ENCODE peak calls at places on chromosomes 7 and 10, in five cellular contexts. T is thoracic aorta, U is astrocyte of the spinal cord, N is AG09309, A is spleen. J is an unnamed sample.

GRCh38 chr7:132485600-132486594 is 90.4 kb downstream of the PLXNA4 start:
- DNase-seq in N (no peak), T (peak; percentile 33), A (no peak), U (no peak), J (no peak)

GRCh38 chr7:148588891-148589215 is 1.7 kb upstream of the C7orf33 start:
- DNase-seq in N (no peak), T (no peak), A (no peak), U (no peak), J (no peak)

GRCh38 chr7:21828846-21829245 is 116.9 kb downstream of the CDCA7L start:
- DNase-seq in T (no peak), A (no peak), U (no peak), N (no peak), J (no peak)

GRCh38 chr7:106829496-106829895 is 35.6 kb upstream of the PIK3CG start:
- DNase-seq in N (no peak), U (no peak), A (no peak), T (no peak), J (no peak)

GRCh38 chr10:71795248-71795647 is 21.9 kb upstream of the VSIR start:
- DNase-seq in U (peak; percentile 19), A (no peak), T (no peak), N (no peak), J (no peak)

GRCh38 chr7:34838329-34838728 is 180.3 kb downstream of the NPSR1 start:
- DNase-seq in A (no peak), N (no peak), U (peak; percentile 55), T (no peak), J (no peak)

GRCh38 chr7:70091362-70091761 is 493.1 kb downstream of the AUTS2 start:
- DNase-seq in U (no peak), A (no peak), T (no peak), N (no peak), J (no peak)

GRCh38 chr7:132655071-132655761 is 78.9 kb upstream of the PLXNA4 start:
- DNase-seq in T (no peak), N (no peak), U (peak; percentile 58), A (peak; percentile 80), J (peak; percentile 46)

GRCh38 chr10:83678850-83679249 is 460.5 kb upstream of the GHITM start:
- DNase-seq in T (no peak), A (no peak), N (no peak), U (no peak), J (no peak)

GRCh38 chr7:27520828-27521790 is 141.6 kb downstream of the HIBADH start:
- DNase-seq in A (no peak), T (no peak), U (peak; percentile 31), N (peak; percentile 56), J (peak; percentile 82)

GRCh38 chr7:33874943-33875342 is 30.4 kb upstream of the BMPER start:
- DNase-seq in N (peak; percentile 95), T (no peak), U (peak; percentile 71), A (no peak), J (peak; percentile 98)

GRCh38 chr10:119651514-119652327 is 541 bp downstream of the BAG3 start:
- DNase-seq in T (no peak), A (peak; percentile 91), N (no peak), U (no peak), J (no peak)

GRCh38 chr7:1310936-1311335 is 78.3 kb downstream of the UNCX start:
- DNase-seq in N (no peak), T (no peak), A (no peak), U (no peak), J (no peak)

GRCh38 chr7:134134004-134134403 is 6.9 kb downstream of the LRGUK start:
- DNase-seq in N (no peak), T (no peak), U (no peak), A (no peak), J (no peak)

GRCh38 chr7:150988230-150989226 is 2.3 kb upstream of the NOS3 start:
- DNase-seq in U (no peak), T (no peak), N (no peak), A (peak; percentile 87), J (no peak)

GRCh38 chr10:6269953-6270867 is 67.5 kb downstream of the PFKFB3 start:
- DNase-seq in A (peak; percentile 84), U (no peak), N (no peak), T (no peak), J (no peak)

GRCh38 chr7:2688409-2689342 is 674 bp downstream of the AMZ1 start:
- DNase-seq in N (no peak), T (no peak), A (peak; percentile 70), U (no peak), J (no peak)
- H3K4me3 ChIP-seq in N (peak overlapping the region; percentile 49), T (peak overlapping the region; percentile 68), A (peak overlapping the region; percentile 16), U (no peak overlapping the region), J (peak overlapping the region; percentile 27)

DNA sequence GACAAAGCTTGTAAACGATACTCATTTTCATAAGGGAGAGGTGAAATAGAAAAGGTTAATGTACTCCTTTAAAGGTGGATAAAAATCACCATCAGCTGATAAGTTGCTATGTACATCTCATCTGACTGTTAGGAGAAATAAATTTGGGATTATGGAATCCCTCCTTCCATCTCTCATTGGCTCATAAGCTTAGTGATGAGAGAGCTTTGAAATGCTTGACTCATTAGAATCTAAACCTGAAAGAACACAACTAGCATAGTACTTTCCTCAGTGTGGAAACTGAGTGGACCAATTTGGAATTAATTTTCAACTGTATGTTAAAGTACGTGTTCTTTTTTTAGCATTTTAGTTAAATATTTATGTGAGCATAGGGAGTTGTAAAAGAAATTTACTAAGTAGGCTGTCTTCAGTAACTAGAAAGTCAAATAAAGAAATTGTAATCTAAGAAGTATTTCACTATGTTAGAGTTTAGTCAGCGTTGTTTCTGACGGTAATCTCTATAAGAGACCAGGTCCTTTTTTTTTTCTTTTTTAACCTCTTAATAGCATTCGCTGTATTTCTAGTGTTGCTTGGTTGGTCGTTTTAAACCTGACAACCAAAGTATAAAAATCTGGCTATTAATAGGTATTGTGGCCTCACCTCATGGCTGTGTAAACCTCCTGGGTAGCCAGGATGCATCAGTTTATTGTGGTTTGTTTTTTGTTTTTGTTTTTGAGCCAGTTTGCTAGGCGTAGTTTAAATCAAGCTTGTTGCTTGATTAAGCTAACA is 34.4 kb downstream of the FHIP2A start:
- DNase-seq in U (peak; percentile 40), A (no peak), T (no peak), N (no peak), J (no peak)
- H3K4me3 ChIP-seq in U (no peak overlapping the region), A (no peak overlapping the region), T (no peak overlapping the region), N (no peak overlapping the region), J (no peak overlapping the region)

GRCh38 chr10:18216482-18216881 is 76.3 kb downstream of the CACNB2 start:
- DNase-seq in T (no peak), U (peak; percentile 49), N (no peak), A (no peak), J (no peak)

GRCh38 chr10:18219096-18219495 is 78.9 kb downstream of the CACNB2 start:
- DNase-seq in A (no peak), T (no peak), U (no peak), N (no peak), J (no peak)

GRCh38 chr10:18214692-18215563 is 74.7 kb downstream of the CACNB2 start:
- DNase-seq in A (no peak), N (no peak), U (peak; percentile 69), T (peak; percentile 10), J (no peak)

GRCh38 chr10:18221123-18221522 is 80.9 kb downstream of the CACNB2 start:
- DNase-seq in U (no peak), N (no peak), A (no peak), T (no peak), J (no peak)

GRCh38 chr10:18217577-18217976 is 77.4 kb downstream of the CACNB2 start:
- DNase-seq in A (no peak), U (no peak), T (no peak), N (no peak), J (no peak)
- H3K4me3 ChIP-seq in A (no peak overlapping the region), U (no peak overlapping the region), T (no peak overlapping the region), N (no peak overlapping the region), J (no peak overlapping the region)

GRCh38 chr10:120949511-120950102 is 98.4 kb downstream of the WDR11 start:
- DNase-seq in U (peak; percentile 9), T (no peak), N (no peak), A (no peak), J (no peak)
- H3K4me3 ChIP-seq in U (peak overlapping the region; percentile 40), T (peak overlapping the region; percentile 78), N (peak overlapping the region; percentile 44), A (peak overlapping the region; percentile 41), J (peak overlapping the region; percentile 59)

DNA sequence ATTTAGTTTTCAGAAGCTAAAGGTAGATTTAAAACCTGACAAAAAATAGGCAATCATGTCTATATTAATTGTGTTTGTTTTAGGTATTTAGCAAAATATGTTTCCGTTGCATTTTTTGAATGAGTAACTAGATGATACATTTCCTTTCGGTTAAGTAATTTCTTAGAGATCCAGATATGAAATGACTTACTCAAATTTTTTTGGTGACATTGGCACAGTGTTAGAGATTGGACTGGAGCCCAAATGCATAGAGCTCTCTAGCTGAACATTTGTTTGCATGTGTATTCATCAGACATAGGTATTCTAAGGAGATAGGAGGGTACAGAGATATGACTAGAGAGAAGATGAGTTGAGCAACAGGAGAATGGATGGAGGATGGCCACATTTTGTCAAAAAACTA is 1.9 kb downstream of the BUB3 start:
- DNase-seq in A (no peak), U (no peak), N (peak; percentile 10), T (no peak), J (no peak)
- H3K4me3 ChIP-seq in A (no peak overlapping the region), U (peak overlapping the region; percentile 98), N (peak overlapping the region; percentile 5), T (no peak overlapping the region), J (no peak overlapping the region)

GRCh38 chr10:21514101-21514807 is 11.2 kb downstream of the SKIDA1 start:
- DNase-seq in T (no peak), A (no peak), U (peak; percentile 16), N (no peak), J (no peak)

GRCh38 chr10:21510218-21511070 is 15.0 kb downstream of the SKIDA1 start:
- DNase-seq in A (no peak), N (no peak), T (no peak), U (peak; percentile 43), J (no peak)

GRCh38 chr10:21511931-21512330 is 13.6 kb downstream of the SKIDA1 start:
- DNase-seq in U (peak; percentile 56), N (no peak), A (no peak), T (no peak), J (no peak)

GRCh38 chr10:21514808-21515580 is 10.5 kb downstream of the SKIDA1 start:
- DNase-seq in T (no peak), U (peak; percentile 65), A (no peak), N (no peak), J (no peak)

GRCh38 chr10:21513035-21513434 is 12.4 kb downstream of the SKIDA1 start:
- DNase-seq in U (peak; percentile 39), T (no peak), N (no peak), A (no peak), J (no peak)
- H3K4me3 ChIP-seq in U (no peak overlapping the region), T (no peak overlapping the region), N (no peak overlapping the region), A (no peak overlapping the region), J (no peak overlapping the region)

J was measured in skeletal muscle cell.